ENCODE peak calls at places on chromosomes 16 and 17, in six cellular contexts. One of them, this sample, is unnamed. For H3K4me1, the result is how much of the 10 kb centered on the place peaks cover.

GRCh38 chr16:84143784-84144199 is 1.2 kb downstream of the HSDL1 start:
- DNase-seq in HepG2: no peak
- DNase-seq in SK-N-SH: no peak
- DNase-seq in K562: no peak
- DNase-seq in IMR-90: no peak
- DNase-seq in H1: no peak
- DNase-seq in this sample: no peak

GRCh38 chr17:46727572-46728348 is 90.7 kb downstream of the WNT3 start:
- DNase-seq in HepG2: no peak
- DNase-seq in IMR-90: peak
- DNase-seq in SK-N-SH: no peak
- DNase-seq in K562: no peak
- DNase-seq in H1: no peak
- DNase-seq in this sample: peak

GRCh38 chr17:75482098-75482943 is 25.9 kb downstream of the TMEM94 start:
- DNase-seq in SK-N-SH: no peak
- DNase-seq in K562: no peak
- DNase-seq in HepG2: no peak
- DNase-seq in H1: no peak
- DNase-seq in IMR-90: no peak
- DNase-seq in this sample: no peak

GRCh38 chr16:82638095-82638798 is 11.5 kb downstream of the CDH13 start:
- DNase-seq in SK-N-SH: no peak
- DNase-seq in HepG2: no peak
- DNase-seq in IMR-90: peak
- DNase-seq in H1: no peak
- DNase-seq in K562: no peak
- DNase-seq in this sample: no peak

GRCh38 chr17:31856750-31857149 is 2.3 kb downstream of the COPRS start:
- DNase-seq in K562: no peak
- DNase-seq in HepG2: no peak
- DNase-seq in IMR-90: no peak
- DNase-seq in SK-N-SH: no peak
- DNase-seq in H1: no peak
- DNase-seq in this sample: no peak

GRCh38 chr16:24741862-24742261 is 12.4 kb downstream of the TNRC6A start:
- DNase-seq in K562: no peak
- DNase-seq in IMR-90: no peak
- DNase-seq in HepG2: no peak
- DNase-seq in SK-N-SH: no peak
- DNase-seq in H1: no peak
- DNase-seq in this sample: no peak

GRCh38 chr17:60388742-60389141 is 3.2 kb downstream of the USP32 start:
- DNase-seq in H1: no peak
- DNase-seq in SK-N-SH: no peak
- DNase-seq in K562: peak
- DNase-seq in HepG2: no peak
- DNase-seq in IMR-90: no peak
- DNase-seq in this sample: no peak

GRCh38 chr17:20955437-20956323 is 87.1 kb downstream of the USP22 start:
- DNase-seq in K562: no peak
- DNase-seq in HepG2: peak
- DNase-seq in SK-N-SH: no peak
- DNase-seq in IMR-90: peak
- DNase-seq in H1: no peak
- DNase-seq in this sample: no peak

GRCh38 chr17:61139219-61139618 is 260.4 kb upstream of the TBX2 start:
- DNase-seq in SK-N-SH: no peak
- DNase-seq in H1: no peak
- DNase-seq in K562: no peak
- DNase-seq in IMR-90: peak
- DNase-seq in HepG2: no peak
- DNase-seq in this sample: no peak

GRCh38 chr17:66451188-66452149 is 149.1 kb downstream of the PRKCA start:
- DNase-seq in H1: no peak
- DNase-seq in K562: peak
- DNase-seq in IMR-90: no peak
- DNase-seq in HepG2: peak
- DNase-seq in SK-N-SH: peak
- DNase-seq in this sample: peak

GRCh38 chr16:62549875-62550274 is 513.6 kb upstream of the CDH8 start:
- DNase-seq in HepG2: no peak
- DNase-seq in IMR-90: no peak
- DNase-seq in H1: no peak
- DNase-seq in SK-N-SH: no peak
- DNase-seq in K562: no peak
- DNase-seq in this sample: no peak

GRCh38 chr17:7004398-7005253 is 7.8 kb upstream of the RNASEK start:
- DNase-seq in IMR-90: peak
- DNase-seq in K562: peak
- DNase-seq in SK-N-SH: peak
- DNase-seq in H1: no peak
- DNase-seq in HepG2: peak
- DNase-seq in this sample: peak

GRCh38 chr16:66970775-66971725 is 10.0 kb downstream of the CES3 start:
- DNase-seq in H1: no peak
- DNase-seq in IMR-90: peak
- DNase-seq in K562: peak
- DNase-seq in SK-N-SH: no peak
- DNase-seq in HepG2: no peak
- DNase-seq in this sample: peak

GRCh38 chr17:32398946-32399345 is 45.4 kb upstream of the PSMD11 start:
- DNase-seq in SK-N-SH: no peak
- DNase-seq in HepG2: no peak
- DNase-seq in H1: no peak
- DNase-seq in K562: no peak
- DNase-seq in IMR-90: no peak
- DNase-seq in this sample: no peak

GRCh38 chr16:67673712-67674580 is 7.3 kb downstream of the C16orf86 start:
- DNase-seq in IMR-90: no peak
- DNase-seq in SK-N-SH: peak
- DNase-seq in K562: no peak
- DNase-seq in H1: no peak
- DNase-seq in HepG2: no peak
- DNase-seq in this sample: no peak

GRCh38 chr17:17840751-17841591 is 4.2 kb upstream of the SREBF1 start:
- DNase-seq in H1: no peak
- DNase-seq in HepG2: peak
- DNase-seq in SK-N-SH: no peak
- DNase-seq in IMR-90: peak
- DNase-seq in K562: no peak
- DNase-seq in this sample: no peak

GRCh38 chr17:50458290-50458689 is 10.4 kb downstream of the CHAD start:
- DNase-seq in HepG2: no peak
- DNase-seq in K562: no peak
- DNase-seq in H1: no peak
- DNase-seq in IMR-90: no peak
- DNase-seq in SK-N-SH: no peak
- DNase-seq in this sample: no peak

GRCh38 chr16:78102865-78103264 is 3.4 kb downstream of the WWOX start:
- DNase-seq in HepG2: no peak
- DNase-seq in K562: no peak
- DNase-seq in IMR-90: no peak
- DNase-seq in H1: no peak
- DNase-seq in SK-N-SH: no peak
- DNase-seq in this sample: no peak

GRCh38 chr16:72705806-72706205 is 342.1 kb downstream of the ZFHX3 start:
- DNase-seq in K562: no peak
- DNase-seq in HepG2: no peak
- DNase-seq in SK-N-SH: no peak
- DNase-seq in H1: no peak
- DNase-seq in IMR-90: no peak
- DNase-seq in this sample: no peak

DNA sequence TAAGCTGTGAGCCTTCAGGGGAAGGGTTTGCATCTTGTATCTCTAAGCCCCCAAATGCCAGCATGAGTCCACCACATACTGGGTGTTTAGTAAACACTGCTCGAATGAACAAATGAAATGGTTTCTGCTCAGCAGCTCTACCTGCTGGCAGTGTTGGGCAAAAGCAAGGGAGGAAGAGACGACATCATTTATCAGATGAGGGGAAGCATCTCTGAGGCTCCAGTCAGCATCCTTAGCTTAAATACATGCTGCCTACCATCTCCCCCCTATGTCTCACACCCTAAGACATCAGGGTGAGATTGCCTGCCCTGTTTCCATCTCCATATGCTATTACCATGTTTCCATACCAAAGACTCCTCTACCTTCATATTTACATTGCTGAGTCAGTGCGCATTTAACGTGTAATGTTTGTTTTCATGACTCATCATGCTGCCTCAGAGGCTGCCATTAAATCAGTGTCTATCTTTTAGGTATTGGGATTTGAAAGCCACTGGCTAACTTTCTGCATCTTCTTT is 379.8 kb downstream of the UTP18 start:
- DNase-seq in IMR-90: no peak
- DNase-seq in K562: peak
- DNase-seq in SK-N-SH: peak
- DNase-seq in HepG2: peak
- DNase-seq in H1: no peak
- DNase-seq in this sample: peak
- TF ChIP-seq RFX5 in IMR-90: no peak
- TF ChIP-seq RFX5 in K562: no peak
- TF ChIP-seq RFX5 in SK-N-SH: no peak
- TF ChIP-seq RFX5 in HepG2: no peak
- TF ChIP-seq RFX5 in H1: no peak
- TF ChIP-seq RFX5 in this sample: no peak

GRCh38 chr17:2283302-2283701 is 20.3 kb downstream of the SMG6 start:
- DNase-seq in HepG2: no peak
- DNase-seq in H1: no peak
- DNase-seq in IMR-90: peak
- DNase-seq in K562: no peak
- DNase-seq in SK-N-SH: no peak
- DNase-seq in this sample: no peak
- H3K4me1 ChIP-seq in HepG2: under half
- H3K4me1 ChIP-seq in H1: under half
- H3K4me1 ChIP-seq in IMR-90: under half
- H3K4me1 ChIP-seq in K562: under half
- H3K4me1 ChIP-seq in SK-N-SH: under half
- H3K4me1 ChIP-seq in this sample: under half

DNA sequence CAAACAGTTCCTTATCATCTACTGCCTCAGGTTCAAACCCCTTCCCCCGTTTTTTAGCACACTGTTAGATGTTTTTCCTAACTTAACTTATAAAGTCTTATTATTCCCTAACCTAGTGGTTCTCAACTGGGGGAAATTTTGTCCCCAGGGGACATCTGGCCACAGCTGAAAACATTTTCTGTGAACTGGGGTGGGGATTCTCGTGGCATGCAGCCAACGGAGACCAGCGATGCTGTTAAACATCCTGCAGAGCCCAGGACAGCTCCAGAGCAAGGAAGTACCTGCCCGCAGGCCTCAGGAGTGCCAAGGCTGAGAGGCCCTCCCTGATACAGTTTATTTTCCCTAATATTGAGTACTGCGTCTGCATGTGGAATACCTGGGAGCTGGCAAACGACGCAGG is 24.3 kb downstream of the ZCCHC14 start:
- DNase-seq in H1: no peak
- DNase-seq in K562: no peak
- DNase-seq in IMR-90: no peak
- DNase-seq in HepG2: no peak
- DNase-seq in SK-N-SH: peak
- DNase-seq in this sample: no peak
- TF ChIP-seq RFX5 in H1: no peak
- TF ChIP-seq RFX5 in K562: no peak
- TF ChIP-seq RFX5 in IMR-90: no peak
- TF ChIP-seq RFX5 in HepG2: no peak
- TF ChIP-seq RFX5 in SK-N-SH: no peak
- TF ChIP-seq RFX5 in this sample: no peak

GRCh38 chr17:29046440-29046839 is 3.5 kb downstream of the PIPOX start:
- DNase-seq in SK-N-SH: no peak
- DNase-seq in IMR-90: no peak
- DNase-seq in K562: no peak
- DNase-seq in HepG2: no peak
- DNase-seq in H1: no peak
- DNase-seq in this sample: no peak

GRCh38 chr17:29042679-29043538 is at the start of gene PIPOX:
- DNase-seq in IMR-90: peak
- DNase-seq in K562: no peak
- DNase-seq in SK-N-SH: peak
- DNase-seq in H1: peak
- DNase-seq in HepG2: peak
- DNase-seq in this sample: no peak

GRCh38 chr17:29043539-29044165 is 711 bp downstream of the PIPOX start:
- DNase-seq in H1: no peak
- DNase-seq in HepG2: no peak
- DNase-seq in SK-N-SH: no peak
- DNase-seq in IMR-90: no peak
- DNase-seq in K562: no peak
- DNase-seq in this sample: no peak

GRCh38 chr17:29045734-29046133 is 2.8 kb downstream of the PIPOX start:
- DNase-seq in H1: no peak
- DNase-seq in SK-N-SH: no peak
- DNase-seq in IMR-90: no peak
- DNase-seq in HepG2: peak
- DNase-seq in K562: no peak
- DNase-seq in this sample: no peak

GRCh38 chr17:29045026-29045425 is 2.1 kb downstream of the PIPOX start:
- DNase-seq in H1: no peak
- DNase-seq in SK-N-SH: no peak
- DNase-seq in IMR-90: no peak
- DNase-seq in K562: no peak
- DNase-seq in HepG2: no peak
- DNase-seq in this sample: no peak
- H3K4me1 ChIP-seq in H1: under half
- H3K4me1 ChIP-seq in SK-N-SH: under half
- H3K4me1 ChIP-seq in IMR-90: under half
- H3K4me1 ChIP-seq in K562: under half
- H3K4me1 ChIP-seq in HepG2: half or more
- H3K4me1 ChIP-seq in this sample: under half

GRCh38 chr16:53787423-53787822 is 83.5 kb downstream of the FTO start:
- DNase-seq in HepG2: no peak
- DNase-seq in K562: no peak
- DNase-seq in SK-N-SH: no peak
- DNase-seq in IMR-90: no peak
- DNase-seq in H1: no peak
- DNase-seq in this sample: no peak

GRCh38 chr16:53782148-53782547 is 78.2 kb downstream of the FTO start:
- DNase-seq in HepG2: no peak
- DNase-seq in H1: no peak
- DNase-seq in SK-N-SH: no peak
- DNase-seq in K562: no peak
- DNase-seq in IMR-90: no peak
- DNase-seq in this sample: no peak

GRCh38 chr16:53781023-53781605 is 77.2 kb downstream of the FTO start:
- DNase-seq in HepG2: peak
- DNase-seq in K562: no peak
- DNase-seq in H1: no peak
- DNase-seq in IMR-90: peak
- DNase-seq in SK-N-SH: no peak
- DNase-seq in this sample: no peak

GRCh38 chr16:53784312-53784711 is 80.4 kb downstream of the FTO start:
- DNase-seq in K562: no peak
- DNase-seq in HepG2: no peak
- DNase-seq in IMR-90: no peak
- DNase-seq in SK-N-SH: no peak
- DNase-seq in H1: no peak
- DNase-seq in this sample: no peak

DNA sequence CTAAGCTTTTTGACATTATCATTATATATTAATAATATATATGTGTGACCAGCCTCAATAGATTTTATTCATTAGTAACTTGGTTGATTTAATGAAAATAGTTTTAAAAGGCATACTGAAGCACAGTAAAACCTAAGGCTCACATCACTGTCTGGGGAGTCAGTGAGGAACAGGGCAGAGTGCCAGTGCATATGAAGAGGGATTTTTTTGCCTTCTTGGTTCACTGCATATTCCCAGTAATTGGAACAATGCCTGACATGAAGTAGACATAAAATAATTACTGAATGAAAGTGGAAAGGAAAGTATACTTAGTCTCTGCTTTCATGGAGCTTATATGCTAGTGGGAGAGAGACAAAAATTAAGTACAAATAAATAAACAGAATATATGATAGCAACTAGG is 81.1 kb downstream of the FTO start:
- DNase-seq in H1: no peak
- DNase-seq in HepG2: no peak
- DNase-seq in IMR-90: peak
- DNase-seq in K562: no peak
- DNase-seq in SK-N-SH: no peak
- DNase-seq in this sample: no peak
- TF ChIP-seq RFX5 in H1: no peak
- TF ChIP-seq RFX5 in HepG2: no peak
- TF ChIP-seq RFX5 in IMR-90: no peak
- TF ChIP-seq RFX5 in K562: no peak
- TF ChIP-seq RFX5 in SK-N-SH: no peak
- TF ChIP-seq RFX5 in this sample: no peak